ENCODE peak calls at places on chromosome 1, in six cellular contexts. One of them, this sample, is unnamed.
A peak's percentile ranks its signal among the peaks of the same experiment; 100 is the strongest.

GRCh38 chr1:171883844-171884243 is 42.5 kb downstream of the DNM3 start:
- DNase-seq in left cardiac atrium: no peak
- DNase-seq in GM23248: no peak
- DNase-seq in coronary artery: no peak
- DNase-seq in GM12891: no peak
- DNase-seq in LHCN-M2: no peak
- DNase-seq in this sample: no peak

GRCh38 chr1:53076165-53076564 is 14.2 kb downstream of the PODN start:
- DNase-seq in left cardiac atrium: peak; percentile 7
- DNase-seq in GM23248: no peak
- DNase-seq in coronary artery: no peak
- DNase-seq in GM12891: no peak
- DNase-seq in LHCN-M2: no peak
- DNase-seq in this sample: no peak

GRCh38 chr1:238136265-238136664 is 245.5 kb upstream of the ZP4 start:
- DNase-seq in left cardiac atrium: no peak
- DNase-seq in GM23248: no peak
- DNase-seq in coronary artery: no peak
- DNase-seq in GM12891: no peak
- DNase-seq in LHCN-M2: no peak
- DNase-seq in this sample: no peak

GRCh38 chr1:157519451-157519850 is 32.9 kb downstream of the FCRL5 start:
- DNase-seq in left cardiac atrium: no peak
- DNase-seq in GM23248: no peak
- DNase-seq in coronary artery: no peak
- DNase-seq in GM12891: no peak
- DNase-seq in LHCN-M2: no peak
- DNase-seq in this sample: no peak

GRCh38 chr1:36014722-36015220 is 69.1 kb upstream of the TEKT2 start:
- DNase-seq in left cardiac atrium: no peak
- DNase-seq in GM23248: peak; percentile 16
- DNase-seq in coronary artery: no peak
- DNase-seq in GM12891: no peak
- DNase-seq in LHCN-M2: no peak
- DNase-seq in this sample: no peak

GRCh38 chr1:7289694-7290093 is 481.4 kb upstream of the VAMP3 start:
- DNase-seq in left cardiac atrium: no peak
- DNase-seq in GM23248: no peak
- DNase-seq in coronary artery: no peak
- DNase-seq in GM12891: no peak
- DNase-seq in LHCN-M2: no peak
- DNase-seq in this sample: no peak

GRCh38 chr1:161941726-161942125 is 81.9 kb downstream of the OLFML2B start:
- DNase-seq in left cardiac atrium: no peak
- DNase-seq in GM23248: no peak
- DNase-seq in coronary artery: no peak
- DNase-seq in GM12891: no peak
- DNase-seq in LHCN-M2: no peak
- DNase-seq in this sample: no peak

GRCh38 chr1:167763525-167764220 is 41.9 kb downstream of the MPZL1 start:
- DNase-seq in left cardiac atrium: no peak
- DNase-seq in GM23248: no peak
- DNase-seq in coronary artery: no peak
- DNase-seq in GM12891: no peak
- DNase-seq in LHCN-M2: no peak
- DNase-seq in this sample: no peak

GRCh38 chr1:158180741-158181576 is at the start of gene CD1D:
- DNase-seq in left cardiac atrium: peak; percentile 34
- DNase-seq in GM23248: peak; percentile 32
- DNase-seq in coronary artery: no peak
- DNase-seq in GM12891: peak; percentile 37
- DNase-seq in LHCN-M2: no peak
- DNase-seq in this sample: no peak

GRCh38 chr1:211332036-211332616 is 5.5 kb downstream of the TRAF5 start:
- DNase-seq in left cardiac atrium: no peak
- DNase-seq in GM23248: no peak
- DNase-seq in coronary artery: no peak
- DNase-seq in GM12891: no peak
- DNase-seq in LHCN-M2: no peak
- DNase-seq in this sample: no peak

GRCh38 chr1:210369425-210369824 is 40.7 kb downstream of the HHAT start:
- DNase-seq in left cardiac atrium: no peak
- DNase-seq in GM23248: no peak
- DNase-seq in coronary artery: no peak
- DNase-seq in GM12891: no peak
- DNase-seq in LHCN-M2: no peak
- DNase-seq in this sample: no peak

GRCh38 chr1:183588827-183589226 is 1.4 kb downstream of the NCF2 start:
- DNase-seq in left cardiac atrium: no peak
- DNase-seq in GM23248: no peak
- DNase-seq in coronary artery: no peak
- DNase-seq in GM12891: no peak
- DNase-seq in LHCN-M2: no peak
- DNase-seq in this sample: no peak

GRCh38 chr1:40673452-40673851 is 8.0 kb upstream of the RIMS3 start:
- DNase-seq in left cardiac atrium: no peak
- DNase-seq in GM23248: peak; percentile 43
- DNase-seq in coronary artery: no peak
- DNase-seq in GM12891: no peak
- DNase-seq in LHCN-M2: no peak
- DNase-seq in this sample: no peak

GRCh38 chr1:223654083-223654482 is 11.4 kb downstream of the CAPN8 start:
- DNase-seq in left cardiac atrium: no peak
- DNase-seq in GM23248: no peak
- DNase-seq in coronary artery: no peak
- DNase-seq in GM12891: no peak
- DNase-seq in LHCN-M2: no peak
- DNase-seq in this sample: no peak

GRCh38 chr1:103106426-103107321 is 1.6 kb downstream of the COL11A1 start:
- DNase-seq in left cardiac atrium: no peak
- DNase-seq in GM23248: peak; percentile 65
- DNase-seq in coronary artery: no peak
- DNase-seq in GM12891: no peak
- DNase-seq in LHCN-M2: peak; percentile 78
- DNase-seq in this sample: no peak

GRCh38 chr1:199784127-199784526 is 243.4 kb upstream of the NR5A2 start:
- DNase-seq in left cardiac atrium: no peak
- DNase-seq in GM23248: peak; percentile 22
- DNase-seq in coronary artery: no peak
- DNase-seq in GM12891: no peak
- DNase-seq in LHCN-M2: no peak
- DNase-seq in this sample: no peak

GRCh38 chr1:218659911-218660677 is 315.0 kb downstream of the TGFB2 start:
- DNase-seq in left cardiac atrium: no peak
- DNase-seq in GM23248: peak; percentile 53
- DNase-seq in coronary artery: no peak
- DNase-seq in GM12891: no peak
- DNase-seq in LHCN-M2: peak; percentile 48
- DNase-seq in this sample: no peak

GRCh38 chr1:37726191-37726590 is 33.9 kb downstream of the CDCA8 start:
- DNase-seq in left cardiac atrium: no peak
- DNase-seq in GM23248: no peak
- DNase-seq in coronary artery: no peak
- DNase-seq in GM12891: no peak
- DNase-seq in LHCN-M2: no peak
- DNase-seq in this sample: no peak

GRCh38 chr1:40313329-40313957 is 3.6 kb downstream of the COL9A2 start:
- DNase-seq in left cardiac atrium: no peak
- DNase-seq in GM23248: peak; percentile 29
- DNase-seq in coronary artery: no peak
- DNase-seq in GM12891: no peak
- DNase-seq in LHCN-M2: peak; percentile 80
- DNase-seq in this sample: no peak

GRCh38 chr1:188719735-188720134 is 1757.9 kb downstream of the BRINP3 start:
- DNase-seq in left cardiac atrium: no peak
- DNase-seq in GM23248: no peak
- DNase-seq in coronary artery: no peak
- DNase-seq in GM12891: no peak
- DNase-seq in LHCN-M2: no peak
- DNase-seq in this sample: no peak

GRCh38 chr1:3312894-3313578 is 141.4 kb upstream of the ARHGEF16 start:
- DNase-seq in left cardiac atrium: peak; percentile 97
- DNase-seq in GM23248: peak; percentile 100
- DNase-seq in coronary artery: peak; percentile 99
- DNase-seq in GM12891: no peak
- DNase-seq in LHCN-M2: peak; percentile 96
- DNase-seq in this sample: no peak

GRCh38 chr1:99279525-99279924 is 15.2 kb downstream of the PLPPR4 start:
- DNase-seq in left cardiac atrium: no peak
- DNase-seq in GM23248: no peak
- DNase-seq in coronary artery: no peak
- DNase-seq in GM12891: no peak
- DNase-seq in LHCN-M2: no peak
- DNase-seq in this sample: no peak

GRCh38 chr1:66556161-66556611 is 22.2 kb downstream of the SGIP1 start:
- DNase-seq in left cardiac atrium: no peak
- DNase-seq in GM23248: no peak
- DNase-seq in coronary artery: no peak
- DNase-seq in GM12891: no peak
- DNase-seq in LHCN-M2: no peak
- DNase-seq in this sample: no peak

GRCh38 chr1:184167352-184167751 is 115.8 kb downstream of the TSEN15 start:
- DNase-seq in left cardiac atrium: no peak
- DNase-seq in GM23248: no peak
- DNase-seq in coronary artery: no peak
- DNase-seq in GM12891: no peak
- DNase-seq in LHCN-M2: no peak
- DNase-seq in this sample: no peak